ENCODE peak calls at places on chromosomes 6 and 20, in six cellular contexts. P, L, A, I, H and T are unnamed samples.

GRCh38 chr6:35146453-35146852 is 5.3 kb upstream of the TCP11 start:
- DNase-seq in P (no peak), H (peak; percentile 35), A (peak; percentile 70), I (peak; percentile 55), L (peak; percentile 35), T (peak; percentile 60)

GRCh38 chr20:3330046-3330741 is 77.3 kb downstream of the DNAAF9 start:
- DNase-seq in L (no peak), A (peak; percentile 75), I (peak; percentile 59), P (no peak), H (no peak), T (no peak)

GRCh38 chr6:40999498-41000070 is 39.4 kb downstream of the UNC5CL start:
- DNase-seq in A (peak; percentile 58), P (no peak), L (no peak), H (peak; percentile 53), I (peak; percentile 32), T (peak; percentile 67)

GRCh38 chr6:10412165-10412947 is 2.5 kb downstream of the TFAP2A start:
- DNase-seq in A (peak; percentile 86), L (peak; percentile 92), P (no peak), I (peak; percentile 75), H (peak; percentile 56), T (no peak)

GRCh38 chr6:104540743-104541142 is 319.0 kb downstream of the HACE1 start:
- DNase-seq in I (peak; percentile 44), P (no peak), H (no peak), L (no peak), A (peak; percentile 28), T (no peak)

GRCh38 chr6:151216812-151217211 is 23.0 kb upstream of the AKAP12 start:
- DNase-seq in H (no peak), L (no peak), A (no peak), P (no peak), I (no peak), T (no peak)

GRCh38 chr6:57267586-57268293 is 45.6 kb upstream of the RAB23 start:
- DNase-seq in P (no peak), A (peak; percentile 98), I (peak; percentile 99), L (peak; percentile 94), H (peak; percentile 28), T (peak; percentile 62)

GRCh38 chr20:58439974-58440767 is 51.1 kb downstream of the VAPB start:
- DNase-seq in P (no peak), L (no peak), H (no peak), A (no peak), I (no peak), T (no peak)

GRCh38 chr20:41524980-41525613 is 93.1 kb downstream of the CHD6 start:
- DNase-seq in L (peak; percentile 68), H (no peak), I (peak; percentile 58), P (no peak), A (peak; percentile 75), T (peak; percentile 82)

GRCh38 chr20:62966212-62967148 is 14.0 kb downstream of the SLC17A9 start:
- DNase-seq in P (no peak), H (no peak), A (no peak), L (no peak), I (no peak), T (no peak)

GRCh38 chr6:34877259-34877658 is 10.6 kb downstream of the TAF11 start:
- DNase-seq in I (no peak), A (no peak), P (no peak), L (no peak), H (no peak), T (no peak)

GRCh38 chr20:61185841-61186601 is 66.0 kb upstream of the CDH4 start:
- DNase-seq in L (peak; percentile 86), I (peak; percentile 98), A (peak; percentile 81), H (peak; percentile 66), P (no peak), T (no peak)

GRCh38 chr20:18986146-18986830 is 172.7 kb downstream of the SCP2D1 start:
- DNase-seq in H (no peak), I (no peak), P (no peak), L (no peak), A (peak; percentile 57), T (no peak)

GRCh38 chr6:70136996-70137395 is 165.9 kb downstream of the COL9A1 start:
- DNase-seq in H (no peak), A (no peak), P (no peak), I (no peak), L (no peak), T (no peak)

GRCh38 chr6:18509871-18510643 is 122.9 kb downstream of the RNF144B start:
- DNase-seq in I (no peak), L (no peak), P (no peak), H (no peak), A (peak; percentile 55), T (no peak)

GRCh38 chr20:33868571-33868970 is 57.4 kb downstream of the CHMP4B start:
- DNase-seq in L (no peak), H (no peak), P (no peak), I (no peak), A (no peak), T (no peak)

GRCh38 chr20:35264755-35265154 is 13.2 kb downstream of the MMP24OS start:
- DNase-seq in P (no peak), H (peak; percentile 61), A (peak; percentile 20), I (peak; percentile 22), L (peak; percentile 50), T (no peak)

GRCh38 chr20:57680131-57680716 is 29.6 kb downstream of the PMEPA1 start:
- DNase-seq in A (no peak), H (no peak), L (no peak), P (no peak), I (no peak), T (no peak)

GRCh38 chr6:52457096-52457495 is 37.0 kb downstream of the EFHC1 start:
- DNase-seq in A (no peak), H (no peak), L (peak; percentile 21), P (no peak), I (no peak), T (no peak)

GRCh38 chr20:23298155-23298554 is 52.4 kb upstream of the NXT1 start:
- DNase-seq in L (no peak), I (no peak), H (no peak), A (peak; percentile 20), P (no peak), T (no peak)

GRCh38 chr6:14516947-14517346 is 399.4 kb downstream of the CD83 start:
- DNase-seq in L (no peak), A (peak; percentile 38), P (no peak), H (no peak), I (no peak), T (no peak)

GRCh38 chr20:6718660-6719059 is 48.8 kb upstream of the BMP2 start:
- DNase-seq in I (no peak), A (peak; percentile 39), H (no peak), L (peak; percentile 85), P (no peak), T (no peak)

GRCh38 chr6:42239736-42240375 is 22.2 kb upstream of the MRPS10 start:
- DNase-seq in A (peak; percentile 83), L (peak; percentile 81), P (no peak), I (peak; percentile 53), H (no peak), T (no peak)

GRCh38 chr20:2206957-2207769 is 88.6 kb upstream of the TGM3 start:
- DNase-seq in I (peak; percentile 28), L (peak; percentile 52), A (peak; percentile 88), H (peak; percentile 90), P (peak; percentile 6), T (peak; percentile 83)

GRCh38 chr20:31595654-31596411 is 9.3 kb upstream of the ID1 start:
- DNase-seq in I (peak; percentile 86), P (no peak), L (peak; percentile 40), A (peak; percentile 99), H (peak; percentile 74), T (peak; percentile 86)

GRCh38 chr20:48563191-48563884 is 264.5 kb downstream of the PREX1 start:
- DNase-seq in H (no peak), P (no peak), I (no peak), L (no peak), A (no peak), T (no peak)

GRCh38 chr6:53824714-53825113 is 29.9 kb downstream of the LRRC1 start:
- DNase-seq in A (no peak), L (no peak), P (no peak), I (no peak), H (no peak), T (no peak)

DNA sequence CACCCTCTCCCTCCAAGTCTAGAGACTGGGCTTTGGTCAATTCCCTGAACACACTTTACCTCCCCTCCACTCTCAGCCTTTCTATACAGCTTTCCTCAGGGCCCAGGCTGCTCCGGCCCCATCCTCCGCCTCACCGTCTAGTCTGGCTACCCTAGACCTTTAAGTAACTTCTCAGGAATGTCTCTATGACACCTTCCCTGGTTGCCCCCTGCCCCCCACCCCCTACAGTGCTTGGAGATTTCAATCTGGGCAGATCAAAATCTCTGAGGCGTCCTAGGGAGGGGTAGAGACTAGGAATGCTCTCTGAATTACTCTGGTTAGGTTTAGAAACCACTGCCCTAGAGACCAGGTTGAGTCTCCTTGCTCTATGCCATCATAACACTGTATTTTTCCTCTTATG is 6.1 kb downstream of the UBE2J1 start:
- DNase-seq in H (no peak), P (no peak), A (no peak), I (no peak), L (no peak), T (no peak)
- H3K4me1 ChIP-seq in H (peaks cover 19% of the 10 kb centered on the region), P (peaks cover 10% of the 10 kb centered on the region), A (peaks cover 39% of the 10 kb centered on the region), I (peaks cover 9% of the 10 kb centered on the region), L (peaks cover 13% of the 10 kb centered on the region), T (no peaks in the 10 kb centered on the region)

GRCh38 chr6:31876357-31876756 is 2.4 kb downstream of the SLC44A4 start:
- DNase-seq in P (no peak), H (no peak), I (no peak), L (no peak), A (no peak), T (no peak)

GRCh38 chr6:31878761-31879542 is at the start of gene SLC44A4:
- DNase-seq in A (no peak), H (no peak), P (no peak), I (no peak), L (no peak), T (peak; percentile 83)

GRCh38 chr6:31877125-31877650 is 1.6 kb downstream of the SLC44A4 start:
- DNase-seq in P (no peak), L (no peak), A (no peak), I (no peak), H (no peak), T (peak; percentile 79)

GRCh38 chr6:31878222-31878621 is 575 bp downstream of the SLC44A4 start:
- DNase-seq in H (no peak), L (no peak), I (no peak), P (no peak), A (no peak), T (no peak)

GRCh38 chr6:31877651-31878161 is 1.1 kb downstream of the SLC44A4 start:
- DNase-seq in L (no peak), A (no peak), I (no peak), P (no peak), H (no peak), T (peak; percentile 94)
- H3K4me3 ChIP-seq in L (no peak overlapping the region), A (no peak overlapping the region), I (no peak overlapping the region), P (no peak overlapping the region), H (no peak overlapping the region), T (peak overlapping the region; percentile 52)

DNA sequence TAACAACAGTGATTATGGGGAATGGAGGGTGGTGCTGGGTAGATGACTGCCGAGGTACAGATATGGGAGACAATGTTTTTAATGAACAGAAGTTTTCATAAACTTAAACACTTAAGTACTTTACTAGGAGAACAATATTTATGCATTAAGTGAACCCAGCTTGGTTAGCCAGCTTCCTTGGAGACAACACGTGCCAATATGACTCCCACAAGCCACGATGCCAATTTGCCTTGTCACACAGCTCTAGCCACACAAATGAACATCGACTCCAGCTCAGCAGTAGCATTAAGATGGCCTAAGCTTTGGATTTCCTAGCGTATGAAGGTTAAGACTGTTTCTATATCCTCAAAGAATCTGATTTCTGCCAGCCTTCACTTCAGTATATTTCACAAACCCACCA is 96.5 kb downstream of the EPB41L2 start:
- DNase-seq in H (no peak), I (no peak), L (no peak), A (no peak), P (no peak), T (no peak)
- H3K9me3 ChIP-seq in H (no peaks in the 10 kb centered on the region), I (no peaks in the 10 kb centered on the region), L (no peaks in the 10 kb centered on the region), A (no peaks in the 10 kb centered on the region), P (no peaks in the 10 kb centered on the region), T (no peaks in the 10 kb centered on the region)

GRCh38 chr6:142846459-142846831 is 98.5 kb downstream of the HIVEP2 start:
- DNase-seq in I (peak; percentile 61), A (peak; percentile 80), H (no peak), L (peak; percentile 55), P (no peak), T (no peak)
- H3K4me1 ChIP-seq in I (peaks cover 22% of the 10 kb centered on the region), A (peaks cover 97% of the 10 kb centered on the region), H (peaks cover 59% of the 10 kb centered on the region), L (peaks cover 55% of the 10 kb centered on the region), P (peaks cover 67% of the 10 kb centered on the region), T (peaks cover 11% of the 10 kb centered on the region)